ENCODE peak calls at places on chromosomes 2 and 18, in four cellular contexts. One of them, this sample, is unnamed.

GRCh38 chr2:2564300-2565085 is 233.4 kb upstream of the MYT1L start:
- DNase-seq in H9: peak
- DNase-seq in mesendoderm: peak
- DNase-seq in H1: no peak
- DNase-seq in this sample: no peak

GRCh38 chr2:217360781-217361485 is 501.1 kb upstream of the TNP1 start:
- DNase-seq in H9: no peak
- DNase-seq in mesendoderm: no peak
- DNase-seq in H1: no peak
- DNase-seq in this sample: peak

GRCh38 chr2:236972491-236973379 is 113.0 kb upstream of the COPS8 start:
- DNase-seq in H9: peak
- DNase-seq in mesendoderm: peak
- DNase-seq in H1: no peak
- DNase-seq in this sample: peak

GRCh38 chr2:239946570-239947311 is 78.4 kb downstream of the NDUFA10 start:
- DNase-seq in H9: peak
- DNase-seq in mesendoderm: no peak
- DNase-seq in H1: no peak
- DNase-seq in this sample: no peak

GRCh38 chr2:15447381-15447780 is 113.8 kb downstream of the NBAS start:
- DNase-seq in H9: no peak
- DNase-seq in mesendoderm: no peak
- DNase-seq in H1: no peak
- DNase-seq in this sample: no peak

GRCh38 chr2:157394928-157395327 is 49.0 kb downstream of the CYTIP start:
- DNase-seq in H9: no peak
- DNase-seq in mesendoderm: peak
- DNase-seq in H1: no peak
- DNase-seq in this sample: no peak

GRCh38 chr2:71070294-71071025 is 2.0 kb downstream of the NAGK start:
- DNase-seq in H9: peak
- DNase-seq in mesendoderm: peak
- DNase-seq in H1: no peak
- DNase-seq in this sample: peak

GRCh38 chr2:35184471-35184870 is 1171.1 kb upstream of the CRIM1 start:
- DNase-seq in H9: no peak
- DNase-seq in mesendoderm: no peak
- DNase-seq in H1: no peak
- DNase-seq in this sample: no peak

GRCh38 chr18:59823611-59824195 is 76.1 kb upstream of the PMAIP1 start:
- DNase-seq in H9: peak
- DNase-seq in mesendoderm: peak
- DNase-seq in H1: peak
- DNase-seq in this sample: peak

GRCh38 chr2:121194626-121195025 is 90.4 kb downstream of the TFCP2L1 start:
- DNase-seq in H9: no peak
- DNase-seq in mesendoderm: no peak
- DNase-seq in H1: no peak
- DNase-seq in this sample: no peak

GRCh38 chr2:69755862-69756467 is 14.0 kb downstream of the ANXA4 start:
- DNase-seq in H9: no peak
- DNase-seq in mesendoderm: peak
- DNase-seq in H1: no peak
- DNase-seq in this sample: peak
- H3K4me2 ChIP-seq in H9: no peak
- H3K4me2 ChIP-seq in mesendoderm: no peak
- H3K4me2 ChIP-seq in H1: no peak
- H3K4me2 ChIP-seq in this sample: peak

DNA sequence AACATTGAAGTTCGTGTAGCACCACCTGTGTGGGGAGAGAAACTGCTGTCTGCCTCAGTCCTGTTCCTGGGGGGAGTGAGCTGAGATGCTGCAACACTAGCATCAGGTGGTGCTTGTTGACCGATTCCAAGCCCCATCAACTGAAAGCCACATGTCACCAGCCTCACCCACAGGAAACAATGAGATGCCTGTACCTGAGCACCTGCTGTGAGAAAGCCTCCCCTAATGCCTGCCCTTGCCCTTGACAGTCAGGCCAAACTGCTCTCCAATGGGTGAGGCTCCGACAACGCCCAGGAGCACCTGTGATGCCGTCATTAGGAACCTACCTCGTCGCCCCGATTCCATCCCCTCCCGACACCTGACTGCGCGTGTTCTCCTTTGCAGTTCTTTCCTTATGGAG is 104.6 kb downstream of the SMC6 start:
- DNase-seq in H9: no peak
- DNase-seq in mesendoderm: no peak
- DNase-seq in H1: no peak
- DNase-seq in this sample: no peak
- H3K56ac ChIP-seq in H9: no peak
- H3K56ac ChIP-seq in mesendoderm: no peak
- H3K56ac ChIP-seq in H1: no peak
- H3K56ac ChIP-seq in this sample: no peak

GRCh38 chr2:209146682-209147320 is 277.0 kb upstream of the MAP2 start:
- DNase-seq in H9: no peak
- DNase-seq in mesendoderm: no peak
- DNase-seq in H1: no peak
- DNase-seq in this sample: no peak
- H3K4me2 ChIP-seq in H9: no peak
- H3K4me2 ChIP-seq in mesendoderm: no peak
- H3K4me2 ChIP-seq in H1: no peak
- H3K4me2 ChIP-seq in this sample: no peak

GRCh38 chr2:43152711-43153627 is 73.4 kb downstream of the ZFP36L2 start:
- DNase-seq in H9: peak
- DNase-seq in mesendoderm: no peak
- DNase-seq in H1: no peak
- DNase-seq in this sample: no peak
- H3K56ac ChIP-seq in H9: no peak
- H3K56ac ChIP-seq in mesendoderm: no peak
- H3K56ac ChIP-seq in H1: no peak
- H3K56ac ChIP-seq in this sample: no peak